ENCODE peak calls at places on chromosomes 3 and 15, in nine cellular contexts. H is right cardiac atrium; Q is H7; W is CD8-positive, alpha-beta memory T cell; S is thyroid gland; J is H9; O is AG04450; Z is AG09309; Y is activated CD8-positive, alpha-beta memory T cell treated with anti-CD3 and anti-CD28 coated beads, Interleukin-2, amount 50 U/mL, for 48 hours. F is an unnamed sample.

GRCh38 chr3:148711981-148712666 is 14.4 kb downstream of the AGTR1 start:
- DNase-seq in H (no peak), Q (no peak), W (no peak), S (no peak), J (no peak), O (no peak), Z (no peak), Y (no peak), F (no peak)

GRCh38 chr3:12347301-12347700 is 58.4 kb downstream of the PPARG start:
- DNase-seq in H (no peak), Q (no peak), W (no peak), S (no peak), J (no peak), O (no peak), Z (no peak), Y (no peak), F (no peak)

GRCh38 chr3:16884084-16884747 is 539 bp upstream of the PLCL2 start:
- DNase-seq in H (peak), Q (peak), W (peak), S (peak), J (peak), O (no peak), Z (no peak), Y (peak), F (peak)

GRCh38 chr3:130866327-130866726 is 27.6 kb upstream of the ATP2C1 start:
- DNase-seq in H (no peak), Q (no peak), W (no peak), S (no peak), J (no peak), O (no peak), Z (no peak), Y (no peak), F (no peak)

GRCh38 chr15:33988384-33988783 is 20.1 kb downstream of the CHRM5 start:
- DNase-seq in H (no peak), Q (no peak), W (no peak), S (no peak), J (no peak), O (no peak), Z (no peak), Y (no peak), F (no peak)

GRCh38 chr3:150215616-150216015 is 192.5 kb upstream of the TSC22D2 start:
- DNase-seq in H (no peak), Q (no peak), W (no peak), S (no peak), J (no peak), O (no peak), Z (no peak), Y (no peak), F (no peak)

GRCh38 chr3:55646121-55646520 is 159.0 kb upstream of the WNT5A start:
- DNase-seq in H (no peak), Q (peak), W (no peak), S (no peak), J (no peak), O (no peak), Z (no peak), Y (no peak), F (no peak)

GRCh38 chr3:136078421-136079364 is 113.2 kb downstream of the PPP2R3A start:
- DNase-seq in H (no peak), Q (no peak), W (peak), S (no peak), J (no peak), O (no peak), Z (no peak), Y (no peak), F (no peak)

GRCh38 chr15:56752986-56753385 is 19.7 kb upstream of the ZNF280D start:
- DNase-seq in H (no peak), Q (no peak), W (no peak), S (no peak), J (no peak), O (no peak), Z (no peak), Y (no peak), F (no peak)

GRCh38 chr15:36742696-36743095 is 163.3 kb downstream of the CDIN1 start:
- DNase-seq in H (no peak), Q (no peak), W (no peak), S (no peak), J (no peak), O (no peak), Z (no peak), Y (no peak), F (no peak)

GRCh38 chr15:32970847-32971246 is 223.7 kb downstream of the FMN1 start:
- DNase-seq in H (no peak), Q (no peak), W (no peak), S (no peak), J (no peak), O (no peak), Z (no peak), Y (no peak), F (no peak)

GRCh38 chr3:64327039-64327804 is 102.0 kb upstream of the PRICKLE2 start:
- DNase-seq in H (peak), Q (no peak), W (no peak), S (peak), J (no peak), O (no peak), Z (no peak), Y (no peak), F (no peak)

GRCh38 chr3:42151596-42152145 is 60.5 kb downstream of the TRAK1 start:
- DNase-seq in H (no peak), Q (no peak), W (no peak), S (no peak), J (no peak), O (no peak), Z (no peak), Y (no peak), F (no peak)

GRCh38 chr3:191328963-191329653 is at the start of gene CCDC50:
- DNase-seq in H (peak), Q (peak), W (peak), S (peak), J (peak), O (no peak), Z (no peak), Y (peak), F (no peak)

GRCh38 chr3:111069974-111070751 is 1.5 kb upstream of the NECTIN3 start:
- DNase-seq in H (peak), Q (peak), W (no peak), S (peak), J (no peak), O (no peak), Z (no peak), Y (no peak), F (no peak)

GRCh38 chr3:150286390-150287147 is 121.5 kb upstream of the TSC22D2 start:
- DNase-seq in H (no peak), Q (peak), W (peak), S (peak), J (no peak), O (no peak), Z (no peak), Y (no peak), F (no peak)

GRCh38 chr3:69822501-69822900 is 83.2 kb downstream of the MITF start:
- DNase-seq in H (no peak), Q (no peak), W (no peak), S (no peak), J (no peak), O (no peak), Z (no peak), Y (no peak), F (no peak)

GRCh38 chr3:31476209-31476608 is 56.5 kb upstream of the STT3B start:
- DNase-seq in H (no peak), Q (no peak), W (no peak), S (no peak), J (no peak), O (no peak), Z (no peak), Y (no peak), F (no peak)

GRCh38 chr3:86865506-86865905 is 125.4 kb downstream of the VGLL3 start:
- DNase-seq in H (no peak), Q (no peak), W (no peak), S (no peak), J (no peak), O (no peak), Z (no peak), Y (no peak), F (no peak)

GRCh38 chr3:149414557-149415231 is 37.2 kb upstream of the TM4SF1 start:
- DNase-seq in H (no peak), Q (no peak), W (no peak), S (no peak), J (no peak), O (no peak), Z (no peak), Y (no peak), F (no peak)

GRCh38 chr3:142027713-142028112 is 121.6 kb downstream of the TFDP2 start:
- DNase-seq in H (no peak), Q (peak), W (no peak), S (peak), J (no peak), O (no peak), Z (no peak), Y (no peak), F (peak)

GRCh38 chr3:163056874-163057497 is 1560.4 kb downstream of the OTOL1 start:
- DNase-seq in H (no peak), Q (peak), W (no peak), S (no peak), J (peak), O (peak), Z (no peak), Y (no peak), F (no peak)

GRCh38 chr3:44685128-44685800 is 27.2 kb upstream of the ZNF502 start:
- DNase-seq in H (peak), Q (peak), W (peak), S (peak), J (peak), O (peak), Z (peak), Y (peak), F (peak)

GRCh38 chr3:156037356-156037755 is 83.0 kb upstream of the KCNAB1 start:
- DNase-seq in H (no peak), Q (no peak), W (no peak), S (no peak), J (no peak), O (no peak), Z (no peak), Y (no peak), F (no peak)

GRCh38 chr3:14913071-14913925 is 34.1 kb upstream of the NR2C2 start:
- DNase-seq in H (no peak), Q (peak), W (no peak), S (no peak), J (peak), O (no peak), Z (no peak), Y (no peak), F (no peak)

F was measured in T-cell.